ENCODE peak calls at places on chromosomes 12 and 14, in ten cellular contexts. H, G, M, B, R, T, C, V, P and W are unnamed samples. For H3K4me1, the result is how much of the 10 kb centered on the place peaks cover.

GRCh38 chr14:101153691-101154090 is 250.2 kb upstream of the RTL1 start:
- DNase-seq in H (no peak), G (no peak), M (no peak), B (no peak), R (no peak), T (no peak), C (no peak), V (no peak), P (no peak), W (no peak)

GRCh38 chr12:122097641-122098364 is 19.2 kb downstream of the MLXIP start:
- DNase-seq in H (no peak), G (peak), M (no peak), B (no peak), R (peak), T (no peak), C (peak), V (no peak), P (peak), W (peak)

GRCh38 chr12:97960741-97961608 is 498.4 kb downstream of the RMST start:
- DNase-seq in H (no peak), G (peak), M (no peak), B (peak), R (peak), T (no peak), C (no peak), V (no peak), P (no peak), W (no peak)

GRCh38 chr14:75800792-75801191 is 139.7 kb downstream of the TTLL5 start:
- DNase-seq in H (no peak), G (no peak), M (no peak), B (no peak), R (no peak), T (no peak), C (no peak), V (no peak), P (no peak), W (no peak)

GRCh38 chr12:26281320-26281719 is 85.9 kb downstream of the SSPN start:
- DNase-seq in H (no peak), G (no peak), M (no peak), B (no peak), R (no peak), T (no peak), C (no peak), V (peak), P (no peak), W (peak)

GRCh38 chr12:85741051-85741450 is 95.2 kb downstream of the RASSF9 start:
- DNase-seq in H (no peak), G (no peak), M (no peak), B (peak), R (no peak), T (no peak), C (no peak), V (no peak), P (no peak), W (no peak)

GRCh38 chr14:84546236-84546635 is 983.7 kb upstream of the FLRT2 start:
- DNase-seq in H (no peak), G (no peak), M (no peak), B (no peak), R (no peak), T (no peak), C (no peak), V (no peak), P (no peak), W (no peak)

GRCh38 chr14:94936411-94936892 is 166.5 kb upstream of the GSC start:
- DNase-seq in H (peak), G (no peak), M (no peak), B (peak), R (peak), T (no peak), C (peak), V (peak), P (no peak), W (peak)

GRCh38 chr12:124492879-124493808 is 74.3 kb downstream of the NCOR2 start:
- DNase-seq in H (no peak), G (no peak), M (no peak), B (no peak), R (no peak), T (no peak), C (no peak), V (no peak), P (no peak), W (peak)

GRCh38 chr14:52596861-52597260 is 44.2 kb downstream of the GPR137C start:
- DNase-seq in H (no peak), G (no peak), M (no peak), B (no peak), R (no peak), T (no peak), C (no peak), V (no peak), P (no peak), W (no peak)

GRCh38 chr12:109466821-109467220 is 10.3 kb downstream of the KCTD10 start:
- DNase-seq in H (no peak), G (no peak), M (no peak), B (no peak), R (no peak), T (no peak), C (no peak), V (no peak), P (no peak), W (no peak)
- H3K4me1 ChIP-seq in H (half or more), G (under half), M (under half), B (under half), R (under half), T (under half), C (under half), V (half or more), P (half or more), W (half or more)

DNA sequence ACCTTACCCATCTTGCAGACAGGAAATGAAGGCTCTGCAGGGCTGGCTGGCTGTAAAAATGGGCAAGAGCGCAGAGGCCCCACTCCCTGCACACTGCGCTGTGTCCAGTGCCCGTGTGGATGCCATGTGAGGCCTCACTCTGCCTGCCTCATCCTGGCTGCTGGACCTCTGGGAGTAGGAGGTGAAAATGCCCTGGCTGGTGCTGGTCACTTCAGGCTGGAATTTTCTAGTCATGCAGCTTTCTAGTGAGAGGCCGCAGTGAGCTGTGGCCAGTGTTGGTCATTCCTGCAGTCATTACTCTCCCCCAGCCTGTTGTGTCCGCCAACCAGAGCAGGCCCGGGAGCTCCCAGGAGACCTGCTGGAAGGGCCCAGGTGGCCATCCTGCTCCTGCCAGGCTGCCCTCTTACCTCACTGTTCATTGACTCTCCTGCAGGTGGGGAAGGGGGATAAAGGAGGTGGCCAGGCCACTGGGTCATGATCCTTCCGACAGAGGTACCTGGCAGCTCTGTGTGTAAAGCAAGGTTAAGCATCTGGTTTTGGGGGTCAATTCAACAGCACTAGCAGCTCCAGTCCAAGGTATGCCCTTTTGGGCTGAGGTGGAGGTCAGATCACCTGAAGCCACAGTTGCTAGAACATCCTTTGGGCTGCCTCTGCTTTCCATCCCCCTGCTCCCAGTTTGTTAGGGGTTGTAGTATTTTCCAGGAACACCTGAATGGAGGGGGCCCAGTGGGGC is 39.8 kb downstream of the SH2B3 start:
- DNase-seq in H (no peak), G (no peak), M (no peak), B (no peak), R (no peak), T (no peak), C (no peak), V (peak), P (peak), W (no peak)
- H3K4me1 ChIP-seq in H (under half), G (under half), M (half or more), B (half or more), R (under half), T (under half), C (under half), V (under half), P (half or more), W (under half)

GRCh38 chr12:70309348-70309747 is 56.7 kb upstream of the KCNMB4 start:
- DNase-seq in H (no peak), G (no peak), M (no peak), B (no peak), R (no peak), T (no peak), C (no peak), V (peak), P (no peak), W (no peak)

GRCh38 chr12:70305794-70306193 is 60.3 kb upstream of the KCNMB4 start:
- DNase-seq in H (no peak), G (no peak), M (no peak), B (no peak), R (no peak), T (no peak), C (no peak), V (peak), P (no peak), W (no peak)

GRCh38 chr12:70307868-70308267 is 58.2 kb upstream of the KCNMB4 start:
- DNase-seq in H (no peak), G (no peak), M (no peak), B (no peak), R (no peak), T (no peak), C (no peak), V (no peak), P (no peak), W (no peak)

DNA sequence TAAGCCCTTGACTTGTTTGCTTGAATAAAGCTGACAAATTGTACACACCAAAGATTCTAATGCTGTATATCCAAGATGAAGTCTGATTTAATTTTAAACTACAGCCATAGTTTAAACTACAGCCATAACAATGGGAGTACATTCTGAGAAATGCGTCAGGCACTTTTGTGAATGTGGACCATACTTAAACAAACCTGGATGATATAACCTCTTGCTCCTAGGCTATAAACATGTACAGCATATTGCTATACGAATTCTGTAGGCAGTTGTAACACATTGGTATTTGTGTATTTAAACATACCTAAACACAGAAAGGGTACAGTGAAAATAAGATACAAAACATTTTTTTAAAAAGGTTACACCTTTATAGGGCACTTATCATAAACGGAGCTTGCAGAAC is 59.4 kb upstream of the KCNMB4 start:
- DNase-seq in H (no peak), G (no peak), M (no peak), B (no peak), R (no peak), T (no peak), C (no peak), V (no peak), P (no peak), W (no peak)
- H3K4me1 ChIP-seq in H (under half), G (under half), M (under half), B (under half), R (under half), T (under half), C (under half), V (under half), P (under half), W (under half)

GRCh38 chr12:56521590-56522371 is at the start of gene RBMS2:
- DNase-seq in H (peak), G (peak), M (peak), B (peak), R (peak), T (peak), C (peak), V (peak), P (peak), W (peak)
- H3K4me1 ChIP-seq in H (under half), G (under half), M (under half), B (under half), R (under half), T (under half), C (under half), V (half or more), P (half or more), W (under half)

DNA sequence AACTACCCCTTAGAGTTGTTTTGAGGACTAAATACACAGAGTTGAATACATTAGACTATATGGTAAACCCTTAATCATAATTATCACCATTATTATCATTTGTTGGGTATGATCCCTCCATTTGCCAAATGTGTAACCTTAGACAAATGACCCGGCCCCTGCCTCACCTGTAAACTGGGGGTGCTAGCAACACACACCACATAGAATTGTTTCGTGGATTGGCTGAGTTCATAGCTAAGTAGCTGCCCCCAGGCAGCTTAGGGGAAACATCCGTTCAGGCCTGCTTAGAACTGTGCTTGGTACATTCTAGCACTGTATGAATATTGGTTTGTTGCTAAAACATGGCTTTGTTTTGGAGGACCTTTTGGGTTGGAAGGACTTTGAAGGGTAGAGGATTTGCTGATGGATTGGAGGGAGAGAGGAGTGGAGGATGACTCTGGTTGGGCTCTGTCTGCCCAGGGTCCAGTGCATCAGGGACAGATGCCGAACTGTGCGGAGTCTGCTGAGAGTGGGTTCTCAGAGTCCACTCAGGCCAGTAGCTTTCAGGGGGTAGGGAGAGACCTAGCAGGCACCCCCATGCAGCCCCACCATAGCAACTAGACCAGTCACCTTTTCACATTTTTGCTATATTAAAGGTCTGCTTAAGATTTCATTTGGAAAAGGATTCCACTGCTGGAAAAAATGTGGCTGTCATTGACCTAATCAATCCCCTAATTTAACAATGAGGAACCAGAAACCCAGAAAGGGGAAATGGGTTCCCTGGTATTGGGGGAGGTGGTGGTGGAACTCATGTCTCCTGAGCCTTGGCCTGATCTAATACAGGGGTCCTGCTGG is 2.1 kb downstream of the RIN3 start:
- DNase-seq in H (no peak), G (no peak), M (no peak), B (no peak), R (no peak), T (no peak), C (no peak), V (no peak), P (no peak), W (no peak)
- H3K4me1 ChIP-seq in H (under half), G (under half), M (under half), B (under half), R (under half), T (under half), C (under half), V (under half), P (under half), W (under half)

GRCh38 chr12:55931780-55932545 is 1.0 kb downstream of the DGKA start:
- DNase-seq in H (peak), G (peak), M (no peak), B (peak), R (peak), T (peak), C (peak), V (peak), P (peak), W (peak)
- H3K4me1 ChIP-seq in H (under half), G (under half), M (half or more), B (under half), R (under half), T (half or more), C (under half), V (under half), P (under half), W (under half)